ENCODE peak calls at places on chromosomes 16 and 17, in seven cellular contexts. L is aorta; G is sigmoid colon; X is naive thymus-derived CD4-positive, alpha-beta T cell; H is keratinocyte; W is effector memory CD4-positive, alpha-beta T cell; U is CD4-positive, alpha-beta memory T cell. B is an unnamed sample. For H3K4me1, the result is how much of the 10 kb centered on the place peaks cover.

GRCh38 chr16:50154369-50154947 is 1.4 kb downstream of the TENT4B start:
- DNase-seq in X (no peak), L (peak), H (no peak), U (no peak), W (no peak), G (no peak), B (no peak)

GRCh38 chr17:7354262-7354781 is 634 bp upstream of the TMEM95 start:
- DNase-seq in W (no peak), H (peak), X (no peak), U (no peak), G (no peak), L (no peak), B (peak)

GRCh38 chr16:58563235-58563634 is 47.9 kb downstream of the SETD6 start:
- DNase-seq in W (no peak), H (no peak), G (no peak), L (no peak), U (no peak), X (no peak), B (no peak)

GRCh38 chr16:30615358-30616076 is 5.3 kb upstream of the ZNF689 start:
- DNase-seq in U (peak), H (no peak), W (peak), X (peak), L (peak), G (no peak), B (no peak)

GRCh38 chr17:58325289-58325726 is 3.3 kb downstream of the TSPOAP1 start:
- DNase-seq in G (no peak), W (no peak), X (no peak), L (no peak), H (no peak), U (no peak), B (peak)

GRCh38 chr17:81294512-81295030 is 536 bp downstream of the SLC38A10 start:
- DNase-seq in H (no peak), L (no peak), U (no peak), W (no peak), X (no peak), G (peak), B (no peak)

GRCh38 chr16:77223184-77223583 is 24.0 kb downstream of the SYCE1L start:
- DNase-seq in G (no peak), X (no peak), H (no peak), U (no peak), L (no peak), W (no peak), B (no peak)

GRCh38 chr16:29146266-29146665 is 161.4 kb downstream of the LAT start:
- DNase-seq in U (no peak), X (no peak), L (peak), W (no peak), H (no peak), G (peak), B (peak)

GRCh38 chr17:21382560-21383495 is 6.7 kb downstream of the KCNJ12 start:
- DNase-seq in L (no peak), U (no peak), H (no peak), W (no peak), X (no peak), G (no peak), B (peak)

GRCh38 chr17:37273419-37274051 is 102.2 kb upstream of the C17orf78 start:
- DNase-seq in L (no peak), U (no peak), H (no peak), G (no peak), X (no peak), W (no peak), B (no peak)

GRCh38 chr16:414395-415169 is 10.9 kb upstream of the RAB11FIP3 start:
- DNase-seq in L (no peak), U (no peak), W (no peak), H (no peak), G (no peak), X (no peak), B (no peak)

GRCh38 chr16:20383106-20384029 is 21.2 kb downstream of the PDILT start:
- DNase-seq in L (no peak), U (peak), W (no peak), G (peak), H (peak), X (peak), B (peak)

GRCh38 chr17:65749479-65749878 is 188.0 kb upstream of the AXIN2 start:
- DNase-seq in X (no peak), L (no peak), W (no peak), H (peak), G (no peak), U (no peak), B (no peak)

GRCh38 chr17:41734139-41734948 is at the start of gene HAP1:
- DNase-seq in L (no peak), W (no peak), U (peak), H (no peak), X (no peak), G (no peak), B (peak)

GRCh38 chr17:2070241-2071023 is 15.5 kb downstream of the HIC1 start:
- DNase-seq in W (no peak), L (no peak), U (no peak), H (no peak), X (no peak), G (no peak), B (no peak)

GRCh38 chr16:74951676-74952075 is 33.2 kb downstream of the WDR59 start:
- DNase-seq in H (no peak), W (no peak), U (no peak), L (no peak), G (no peak), X (no peak), B (no peak)

GRCh38 chr16:50538411-50539052 is 9.7 kb upstream of the NKD1 start:
- DNase-seq in X (no peak), H (no peak), G (no peak), L (no peak), W (no peak), U (no peak), B (no peak)

GRCh38 chr16:57774886-57775285 is 27.4 kb downstream of the KIFC3 start:
- DNase-seq in H (no peak), G (no peak), W (no peak), X (no peak), L (no peak), U (no peak), B (peak)

GRCh38 chr17:52648995-52649394 is 490.5 kb upstream of the CA10 start:
- DNase-seq in G (no peak), W (no peak), L (no peak), H (no peak), U (no peak), X (no peak), B (no peak)

GRCh38 chr16:53768593-53768992 is 64.6 kb downstream of the FTO start:
- DNase-seq in L (no peak), H (no peak), U (no peak), X (no peak), W (no peak), G (no peak), B (no peak)

GRCh38 chr16:48082516-48082915 is 73.3 kb downstream of the ABCC12 start:
- DNase-seq in G (no peak), L (no peak), U (no peak), W (no peak), H (no peak), X (no peak), B (no peak)

GRCh38 chr17:45061606-45062205 is 589 bp downstream of the NMT1 start:
- DNase-seq in U (no peak), H (no peak), L (no peak), G (no peak), W (no peak), X (no peak), B (no peak)

GRCh38 chr16:35208001-35208935 is 1748.9 kb downstream of the TP53TG3F start:
- DNase-seq in G (no peak), H (no peak), W (no peak), U (no peak), X (no peak), L (no peak), B (peak)

GRCh38 chr17:55601874-55602364 is 90.7 kb upstream of the SMIM36 start:
- DNase-seq in L (no peak), X (peak), W (no peak), U (peak), H (no peak), G (no peak), B (no peak)

GRCh38 chr16:57472665-57473060 is 10.2 kb downstream of the POLR2C start:
- DNase-seq in W (no peak), X (no peak), L (no peak), G (no peak), H (no peak), U (no peak), B (no peak)

GRCh38 chr17:82713015-82713723 is 3.3 kb upstream of the FN3KRP start:
- DNase-seq in L (no peak), W (no peak), X (no peak), H (no peak), U (no peak), G (no peak), B (peak)

GRCh38 chr17:60557805-60558204 is 31.8 kb upstream of the APPBP2 start:
- DNase-seq in X (peak), G (no peak), H (peak), L (no peak), W (no peak), U (no peak), B (no peak)

GRCh38 chr17:75238020-75238580 is 23.3 kb downstream of the GGA3 start:
- DNase-seq in W (no peak), G (no peak), L (no peak), H (no peak), U (no peak), X (no peak), B (no peak)

GRCh38 chr16:67294927-67295326 is 15.6 kb downstream of the PLEKHG4 start:
- DNase-seq in X (no peak), W (no peak), H (no peak), U (no peak), G (no peak), L (peak), B (no peak)

GRCh38 chr17:37365589-37365988 is 10.2 kb upstream of the C17orf78 start:
- DNase-seq in W (no peak), G (no peak), L (no peak), U (no peak), X (no peak), H (no peak), B (no peak)

GRCh38 chr17:79981661-79982101 is 54.0 kb downstream of the TBC1D16 start:
- DNase-seq in H (no peak), G (peak), U (no peak), L (peak), W (no peak), X (no peak), B (peak)

GRCh38 chr16:15610369-15610871 is 32.5 kb downstream of the MARF1 start:
- DNase-seq in W (no peak), X (no peak), G (no peak), H (no peak), U (no peak), L (no peak), B (no peak)

GRCh38 chr16:57848181-57848580 is 45.9 kb upstream of the KIFC3 start:
- DNase-seq in X (no peak), U (no peak), L (no peak), W (no peak), G (no peak), H (no peak), B (no peak)

GRCh38 chr17:44903012-44903685 is 3.9 kb upstream of the EFTUD2 start:
- DNase-seq in H (no peak), X (no peak), W (no peak), G (no peak), L (no peak), U (no peak), B (no peak)

GRCh38 chr16:2715519-2715918 is 4.5 kb downstream of the PRSS27 start:
- DNase-seq in L (peak), H (peak), X (peak), G (no peak), W (peak), U (peak), B (peak)

GRCh38 chr17:48036693-48037035 is 933 bp downstream of the COPZ2 start:
- DNase-seq in L (no peak), X (no peak), G (no peak), W (no peak), U (no peak), H (no peak), B (no peak)
- H3K27ac ChIP-seq in L (no peak), X (no peak), G (peak), W (no peak), U (no peak), H (no peak), B (no peak)

DNA sequence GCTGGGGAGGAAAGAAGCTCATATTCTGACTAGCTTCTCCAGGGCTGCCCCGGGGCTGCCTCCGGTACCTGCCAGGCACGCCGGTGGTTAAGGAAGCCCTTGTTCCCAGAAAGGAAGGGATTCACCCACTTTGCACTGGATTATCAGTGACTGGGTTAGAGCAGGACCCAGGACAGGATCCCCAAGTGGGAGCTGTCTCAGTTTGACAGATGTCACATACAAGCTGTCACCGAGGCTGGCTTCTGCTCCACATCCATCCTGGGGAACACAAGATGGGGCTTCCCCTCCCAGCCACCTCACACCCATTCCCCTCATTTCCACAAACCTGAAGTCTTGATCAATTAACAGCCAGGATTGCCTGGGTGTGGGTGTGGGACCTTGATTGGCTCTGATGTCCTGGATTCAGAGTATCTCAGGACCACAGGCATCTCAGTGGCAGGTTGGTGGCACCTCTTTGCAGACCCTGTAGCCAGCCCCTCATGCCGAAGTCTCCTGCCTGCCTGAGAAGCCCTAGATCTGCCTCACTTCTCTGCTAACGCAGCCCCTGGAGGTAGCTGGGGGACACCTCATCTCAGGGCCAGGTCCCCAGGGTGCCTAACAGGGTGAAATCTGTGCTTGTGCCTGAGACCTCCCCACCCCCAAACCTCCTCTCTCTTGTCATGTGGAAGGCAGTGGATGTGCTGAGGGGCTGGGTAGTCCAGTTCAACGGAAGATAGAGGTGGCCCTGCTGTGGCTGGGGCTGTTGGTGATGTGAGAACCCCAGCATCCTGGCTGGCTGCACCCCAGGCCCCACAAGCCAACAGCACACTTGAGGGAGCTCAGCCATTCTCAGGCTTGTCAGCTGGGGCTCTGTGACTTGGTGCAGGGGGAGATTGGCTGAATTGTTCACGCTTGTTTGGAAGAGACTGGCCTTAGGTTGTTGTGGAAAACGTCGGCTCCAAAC is 1.4 kb downstream of the CACNG5 start:
- DNase-seq in L (no peak), H (no peak), G (peak), W (no peak), X (no peak), U (no peak), B (no peak)
- H3K4me1 ChIP-seq in L (under half), H (under half), G (under half), W (under half), X (under half), U (under half), B (under half)

DNA sequence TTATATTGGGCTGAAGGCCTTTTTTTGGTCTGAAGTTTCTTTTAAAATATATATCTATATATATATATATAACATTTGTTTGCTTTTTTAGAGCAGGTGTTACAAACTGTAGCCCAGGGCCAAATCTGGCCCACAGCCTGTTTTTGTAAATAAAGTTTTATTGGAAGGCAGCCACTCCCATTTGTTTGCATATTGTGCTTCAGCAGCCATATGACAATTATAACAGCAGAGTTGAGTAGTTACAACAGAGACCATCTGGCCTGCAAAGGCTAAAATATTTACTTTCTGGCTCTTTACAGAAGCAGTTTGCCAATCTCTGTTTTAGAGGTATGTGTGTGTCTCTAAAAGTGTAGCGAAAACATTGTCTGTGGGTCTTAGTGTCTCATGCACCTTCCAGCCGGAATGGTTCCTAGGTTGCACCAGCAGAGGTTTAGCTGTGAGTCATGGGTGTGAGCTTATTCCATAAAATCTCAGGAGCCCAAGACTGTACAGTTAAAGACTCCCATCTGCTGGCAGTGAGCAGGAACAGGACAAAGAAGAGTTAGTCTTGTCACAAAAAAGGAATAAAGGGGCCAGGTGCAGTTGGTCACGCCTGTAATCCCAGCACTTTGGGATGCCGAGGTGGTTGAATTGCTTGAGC is 23.8 kb downstream of the LCMT1 start:
- DNase-seq in H (no peak), L (no peak), G (no peak), X (no peak), W (no peak), U (no peak), B (no peak)
- H3K27ac ChIP-seq in H (no peak), L (no peak), G (no peak), X (no peak), W (no peak), U (no peak), B (no peak)

GRCh38 chr16:11082108-11082859 is 137.9 kb downstream of the CLEC16A start:
- DNase-seq in L (no peak), G (no peak), U (no peak), W (no peak), X (no peak), H (no peak), B (no peak)
- H3K4me1 ChIP-seq in L (under half), G (half or more), U (under half), W (under half), X (under half), H (under half), B (half or more)

GRCh38 chr17:3918372-3919122 is 2.3 kb upstream of the P2RX1 start:
- DNase-seq in G (no peak), U (no peak), H (no peak), X (no peak), W (no peak), L (no peak), B (no peak)

GRCh38 chr17:3915642-3916012 is 638 bp downstream of the P2RX1 start:
- DNase-seq in L (no peak), X (no peak), U (no peak), W (no peak), G (no peak), H (no peak), B (no peak)

GRCh38 chr17:3917391-3917931 is 1.2 kb upstream of the P2RX1 start:
- DNase-seq in X (no peak), H (no peak), L (no peak), W (no peak), G (no peak), U (no peak), B (peak)

GRCh38 chr17:3916013-3916696 is at the start of gene P2RX1:
- DNase-seq in H (no peak), U (peak), X (peak), G (no peak), L (peak), W (no peak), B (no peak)

GRCh38 chr17:3916825-3917224 is 560 bp upstream of the P2RX1 start:
- DNase-seq in L (no peak), H (no peak), W (no peak), G (no peak), X (no peak), U (no peak), B (peak)
- H3K27ac ChIP-seq in L (no peak), H (no peak), W (no peak), G (peak), X (peak), U (no peak), B (peak)

GRCh38 chr17:46170609-46171432 is 22.4 kb downstream of the KANSL1 start:
- DNase-seq in U (no peak), L (no peak), X (no peak), H (no peak), W (no peak), G (no peak), B (no peak)

GRCh38 chr17:46167826-46168569 is 25.2 kb downstream of the KANSL1 start:
- DNase-seq in W (no peak), H (no peak), G (no peak), X (no peak), U (no peak), L (no peak), B (peak)

GRCh38 chr17:46173153-46173552 is 20.1 kb downstream of the KANSL1 start:
- DNase-seq in L (no peak), U (no peak), H (no peak), G (no peak), X (no peak), W (no peak), B (no peak)

GRCh38 chr17:46169913-46170312 is 23.3 kb downstream of the KANSL1 start:
- DNase-seq in U (no peak), L (no peak), H (no peak), X (no peak), W (no peak), G (no peak), B (no peak)

DNA sequence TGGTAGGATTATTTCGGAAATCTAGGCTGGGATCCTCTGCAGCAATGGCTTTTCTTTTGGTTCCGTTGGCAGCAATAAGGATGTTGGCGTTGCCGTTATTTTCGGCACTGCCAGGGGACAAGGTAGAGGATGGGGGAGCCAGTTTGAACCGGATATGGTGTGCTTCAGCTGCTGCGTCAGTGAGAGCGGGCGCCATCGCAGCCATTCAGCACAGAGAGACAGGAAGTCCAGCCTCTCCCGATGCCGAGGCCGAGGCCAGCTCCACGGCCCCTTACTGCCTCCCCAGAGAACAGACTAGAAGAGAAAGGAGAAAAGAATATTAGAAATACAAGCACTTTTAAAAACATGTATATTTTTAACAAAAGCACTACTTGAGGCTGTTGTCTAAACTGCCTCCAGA is 21.3 kb downstream of the KANSL1 start:
- DNase-seq in X (no peak), G (no peak), U (no peak), W (no peak), H (no peak), L (no peak), B (peak)
- H3K4me1 ChIP-seq in X (half or more), G (half or more), U (half or more), W (under half), H (under half), L (under half), B (under half)

DNA sequence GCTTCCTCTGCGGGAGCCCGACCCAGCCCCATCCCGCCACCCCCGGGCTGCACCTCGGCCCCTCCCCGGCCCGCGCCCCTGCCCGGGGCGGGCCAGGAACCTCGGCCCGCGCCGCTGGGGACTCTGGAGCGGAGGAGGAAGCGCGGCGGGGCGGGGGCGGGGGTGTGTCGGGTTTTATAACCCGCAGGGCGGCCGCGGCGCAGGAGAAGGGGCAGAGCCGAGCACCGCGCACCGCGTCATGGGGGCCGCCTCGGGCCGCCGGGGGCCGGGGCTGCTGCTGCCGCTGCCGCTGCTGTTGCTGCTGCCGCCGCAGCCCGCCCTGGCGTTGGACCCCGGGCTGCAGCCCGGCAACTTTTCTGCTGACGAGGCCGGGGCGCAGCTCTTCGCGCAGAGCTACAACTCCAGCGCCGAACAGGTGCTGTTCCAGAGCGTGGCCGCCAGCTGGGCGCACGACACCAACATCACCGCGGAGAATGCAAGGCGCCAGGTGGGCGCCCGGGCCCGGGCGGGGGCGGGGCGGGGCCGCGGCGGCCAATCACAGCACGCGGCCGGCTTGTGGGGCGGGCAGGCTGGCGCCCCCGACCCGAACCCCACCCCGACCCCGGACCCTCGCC is at the start of gene ACE:
- DNase-seq in X (peak), W (peak), U (peak), L (no peak), H (no peak), G (no peak), B (no peak)
- H3K27ac ChIP-seq in X (no peak), W (no peak), U (no peak), L (no peak), H (no peak), G (peak), B (no peak)

GRCh38 chr16:9102379-9102778 is 10.9 kb downstream of the HAPSTR1 start:
- DNase-seq in L (no peak), G (no peak), H (no peak), U (no peak), X (no peak), W (no peak), B (no peak)
- H3K4me1 ChIP-seq in L (under half), G (half or more), H (half or more), U (half or more), X (half or more), W (half or more), B (under half)